ENCODE peak calls at places on chromosomes 7 and 10, in ten cellular contexts. One of them, this sample, is unnamed.
A peak's percentile ranks its signal among the peaks of the same experiment; 100 is the strongest.

GRCh38 chr10:132408823-132409666 is 12.0 kb downstream of the PWWP2B start:
- DNase-seq in brain microvascular endothelial cell: no peak
- DNase-seq in AG10803: no peak
- DNase-seq in astrocyte: no peak
- DNase-seq in cardiac muscle cell: no peak
- DNase-seq in pancreas: peak; percentile 85
- DNase-seq in heart right ventricle: no peak
- DNase-seq in epithelial cell of esophagus: no peak
- DNase-seq in IMR-90: no peak
- DNase-seq in uterus: no peak
- DNase-seq in this sample: no peak

GRCh38 chr7:96786998-96787395 is 77.4 kb upstream of the SEM1 start:
- DNase-seq in astrocyte: no peak
- DNase-seq in AG10803: no peak
- DNase-seq in epithelial cell of esophagus: no peak
- DNase-seq in heart right ventricle: no peak
- DNase-seq in cardiac muscle cell: no peak
- DNase-seq in uterus: no peak
- DNase-seq in pancreas: no peak
- DNase-seq in IMR-90: no peak
- DNase-seq in brain microvascular endothelial cell: no peak
- DNase-seq in this sample: no peak

GRCh38 chr10:86657011-86657395 is 2.7 kb downstream of the OPN4 start:
- DNase-seq in pancreas: peak; percentile 35
- DNase-seq in brain microvascular endothelial cell: no peak
- DNase-seq in AG10803: no peak
- DNase-seq in epithelial cell of esophagus: no peak
- DNase-seq in cardiac muscle cell: no peak
- DNase-seq in astrocyte: no peak
- DNase-seq in uterus: no peak
- DNase-seq in heart right ventricle: no peak
- DNase-seq in IMR-90: no peak
- DNase-seq in this sample: no peak

GRCh38 chr10:60611291-60611747 is 167.0 kb upstream of the CDK1 start:
- DNase-seq in pancreas: no peak
- DNase-seq in IMR-90: peak; percentile 71
- DNase-seq in heart right ventricle: no peak
- DNase-seq in uterus: no peak
- DNase-seq in cardiac muscle cell: peak; percentile 66
- DNase-seq in brain microvascular endothelial cell: peak; percentile 86
- DNase-seq in epithelial cell of esophagus: peak; percentile 97
- DNase-seq in AG10803: peak; percentile 47
- DNase-seq in astrocyte: peak; percentile 89
- DNase-seq in this sample: peak; percentile 11

GRCh38 chr7:29946428-29947186 is 43.0 kb downstream of the SCRN1 start:
- DNase-seq in brain microvascular endothelial cell: no peak
- DNase-seq in pancreas: no peak
- DNase-seq in astrocyte: peak; percentile 10
- DNase-seq in IMR-90: no peak
- DNase-seq in AG10803: peak; percentile 39
- DNase-seq in epithelial cell of esophagus: peak; percentile 16
- DNase-seq in cardiac muscle cell: peak; percentile 60
- DNase-seq in uterus: peak; percentile 36
- DNase-seq in heart right ventricle: peak; percentile 35
- DNase-seq in this sample: peak; percentile 0

GRCh38 chr7:38851321-38851720 is 57.7 kb downstream of the VPS41 start:
- DNase-seq in cardiac muscle cell: no peak
- DNase-seq in heart right ventricle: no peak
- DNase-seq in uterus: no peak
- DNase-seq in epithelial cell of esophagus: no peak
- DNase-seq in brain microvascular endothelial cell: no peak
- DNase-seq in AG10803: no peak
- DNase-seq in pancreas: no peak
- DNase-seq in astrocyte: no peak
- DNase-seq in IMR-90: no peak
- DNase-seq in this sample: no peak

GRCh38 chr10:23065549-23065948 is 29.8 kb upstream of the MSRB2 start:
- DNase-seq in epithelial cell of esophagus: peak; percentile 79
- DNase-seq in brain microvascular endothelial cell: peak; percentile 53
- DNase-seq in uterus: peak; percentile 73
- DNase-seq in pancreas: peak; percentile 69
- DNase-seq in cardiac muscle cell: peak; percentile 89
- DNase-seq in AG10803: peak; percentile 84
- DNase-seq in heart right ventricle: peak; percentile 82
- DNase-seq in astrocyte: peak; percentile 79
- DNase-seq in IMR-90: peak; percentile 59
- DNase-seq in this sample: peak; percentile 59

GRCh38 chr10:3397846-3398245 is 225.3 kb upstream of the PITRM1 start:
- DNase-seq in epithelial cell of esophagus: no peak
- DNase-seq in AG10803: no peak
- DNase-seq in uterus: no peak
- DNase-seq in heart right ventricle: no peak
- DNase-seq in pancreas: no peak
- DNase-seq in astrocyte: no peak
- DNase-seq in brain microvascular endothelial cell: no peak
- DNase-seq in IMR-90: no peak
- DNase-seq in cardiac muscle cell: no peak
- DNase-seq in this sample: no peak

GRCh38 chr7:33868151-33868550 is 37.2 kb upstream of the BMPER start:
- DNase-seq in astrocyte: peak; percentile 47
- DNase-seq in brain microvascular endothelial cell: peak; percentile 69
- DNase-seq in epithelial cell of esophagus: peak; percentile 54
- DNase-seq in cardiac muscle cell: peak; percentile 37
- DNase-seq in heart right ventricle: no peak
- DNase-seq in AG10803: peak; percentile 93
- DNase-seq in uterus: no peak
- DNase-seq in pancreas: no peak
- DNase-seq in IMR-90: peak; percentile 69
- DNase-seq in this sample: peak; percentile 68

GRCh38 chr7:71404701-71405345 is 272.9 kb downstream of the GALNT17 start:
- DNase-seq in brain microvascular endothelial cell: no peak
- DNase-seq in astrocyte: no peak
- DNase-seq in uterus: no peak
- DNase-seq in IMR-90: no peak
- DNase-seq in cardiac muscle cell: no peak
- DNase-seq in epithelial cell of esophagus: no peak
- DNase-seq in heart right ventricle: no peak
- DNase-seq in AG10803: no peak
- DNase-seq in pancreas: no peak
- DNase-seq in this sample: no peak

GRCh38 chr10:88923525-88923924 is 29.0 kb downstream of the ACTA2 start:
- DNase-seq in cardiac muscle cell: no peak
- DNase-seq in epithelial cell of esophagus: peak; percentile 47
- DNase-seq in uterus: no peak
- DNase-seq in IMR-90: peak; percentile 78
- DNase-seq in pancreas: no peak
- DNase-seq in brain microvascular endothelial cell: peak; percentile 51
- DNase-seq in heart right ventricle: no peak
- DNase-seq in AG10803: no peak
- DNase-seq in astrocyte: peak; percentile 64
- DNase-seq in this sample: no peak

DNA sequence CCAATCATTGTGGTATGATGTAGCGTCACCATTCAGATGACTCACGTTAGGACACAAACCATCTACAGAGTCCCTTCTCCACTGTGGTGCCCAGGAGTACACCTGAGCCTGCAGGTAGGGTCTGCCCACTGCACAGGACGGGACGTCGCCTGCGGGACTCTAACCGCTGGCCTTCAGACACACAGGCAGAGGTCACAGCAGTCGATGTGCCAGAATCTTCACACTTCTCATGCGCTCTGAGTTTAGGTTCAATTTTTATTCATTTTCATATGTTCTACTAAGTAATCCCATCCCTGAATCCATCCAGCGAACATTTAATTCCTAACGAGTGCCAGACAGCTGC is 73.4 kb downstream of the CXCL12 start:
- DNase-seq in epithelial cell of esophagus: no peak
- DNase-seq in pancreas: no peak
- DNase-seq in uterus: no peak
- DNase-seq in brain microvascular endothelial cell: no peak
- DNase-seq in cardiac muscle cell: no peak
- DNase-seq in astrocyte: no peak
- DNase-seq in IMR-90: no peak
- DNase-seq in heart right ventricle: no peak
- DNase-seq in AG10803: no peak
- DNase-seq in this sample: no peak
- H3K4me3 ChIP-seq in epithelial cell of esophagus: no peak overlapping the region
- H3K4me3 ChIP-seq in pancreas: no peak overlapping the region
- H3K4me3 ChIP-seq in uterus: no peak overlapping the region
- H3K4me3 ChIP-seq in brain microvascular endothelial cell: no peak overlapping the region
- H3K4me3 ChIP-seq in cardiac muscle cell: no peak overlapping the region
- H3K4me3 ChIP-seq in astrocyte: no peak overlapping the region
- H3K4me3 ChIP-seq in IMR-90: no peak overlapping the region
- H3K4me3 ChIP-seq in heart right ventricle: peak overlapping the region; percentile 55
- H3K4me3 ChIP-seq in AG10803: no peak overlapping the region
- H3K4me3 ChIP-seq in this sample: no peak overlapping the region

DNA sequence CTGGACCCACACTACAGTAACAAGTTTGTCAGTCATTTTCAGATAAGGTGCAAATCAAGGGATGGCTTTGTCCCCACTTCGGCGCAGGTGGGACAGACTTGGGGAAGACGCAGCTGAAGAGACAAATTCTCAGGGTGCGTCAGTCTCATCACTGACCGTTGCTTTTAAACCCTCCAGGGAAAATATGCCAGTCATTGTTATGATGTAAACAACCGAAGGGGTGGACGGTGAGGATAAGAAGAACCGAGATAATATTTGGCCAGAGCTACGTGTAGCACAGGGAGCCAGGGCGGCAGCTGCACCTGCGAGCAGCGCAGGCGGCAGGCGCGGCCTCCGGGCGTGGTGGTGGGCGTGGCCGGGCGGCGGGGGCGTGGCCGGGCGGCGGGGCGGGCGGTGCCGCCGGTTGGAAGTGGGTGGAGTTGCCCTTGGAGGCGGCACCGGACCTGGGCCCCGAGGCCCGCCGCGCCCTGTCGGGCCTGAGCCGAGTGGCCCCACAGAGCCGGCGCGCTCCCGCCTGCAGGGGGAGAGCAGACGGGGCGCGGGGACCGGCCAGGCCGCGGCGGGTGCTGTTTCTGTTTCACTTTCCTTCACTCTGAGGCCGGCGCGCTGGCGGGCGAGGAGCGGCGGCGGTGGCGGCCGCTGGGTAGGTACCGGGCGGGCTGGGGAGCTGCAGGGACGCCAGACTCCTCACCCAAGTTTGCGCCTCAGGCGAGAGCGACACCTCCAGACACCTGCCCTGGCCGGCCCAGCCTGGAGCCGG is at the start of gene PCGF5:
- DNase-seq in pancreas: peak; percentile 99
- DNase-seq in uterus: peak; percentile 85
- DNase-seq in brain microvascular endothelial cell: peak; percentile 75
- DNase-seq in heart right ventricle: peak; percentile 88
- DNase-seq in epithelial cell of esophagus: peak; percentile 91
- DNase-seq in cardiac muscle cell: peak; percentile 92
- DNase-seq in IMR-90: peak; percentile 85
- DNase-seq in astrocyte: peak; percentile 68
- DNase-seq in AG10803: peak; percentile 89
- DNase-seq in this sample: peak; percentile 60
- TF ChIP-seq CTCF in pancreas: peak; percentile 24
- TF ChIP-seq CTCF in uterus: peak; percentile 36
- TF ChIP-seq CTCF in brain microvascular endothelial cell: peak; percentile 25
- TF ChIP-seq CTCF in heart right ventricle: peak; percentile 10
- TF ChIP-seq CTCF in epithelial cell of esophagus: no peak
- TF ChIP-seq CTCF in cardiac muscle cell: peak; percentile 20
- TF ChIP-seq CTCF in IMR-90: peak; percentile 41
- TF ChIP-seq CTCF in astrocyte: no peak
- TF ChIP-seq CTCF in AG10803: no peak
- TF ChIP-seq CTCF in this sample: no peak

DNA sequence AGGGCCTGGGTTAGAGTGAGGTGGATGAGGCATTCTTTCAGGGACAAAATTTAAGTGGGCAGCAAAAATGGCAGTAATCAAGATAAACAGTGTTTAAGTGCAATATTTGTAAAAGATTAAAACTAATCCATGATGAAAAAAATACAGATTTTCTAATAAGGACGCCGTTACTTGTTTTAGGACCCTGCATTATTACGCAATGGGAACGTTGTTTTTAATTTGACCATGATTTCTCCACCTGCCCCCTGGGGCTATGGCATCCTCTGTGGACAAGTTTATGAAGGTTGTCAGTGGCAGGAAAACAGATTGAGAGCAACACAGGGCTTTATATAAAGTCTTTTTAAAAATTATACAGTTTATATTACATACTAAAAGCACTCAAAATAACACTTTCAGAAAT is 380.6 kb upstream of the PHF14 start:
- DNase-seq in pancreas: no peak
- DNase-seq in epithelial cell of esophagus: no peak
- DNase-seq in astrocyte: no peak
- DNase-seq in AG10803: no peak
- DNase-seq in brain microvascular endothelial cell: no peak
- DNase-seq in IMR-90: no peak
- DNase-seq in heart right ventricle: no peak
- DNase-seq in cardiac muscle cell: no peak
- DNase-seq in uterus: no peak
- DNase-seq in this sample: no peak
- H3K4me3 ChIP-seq in pancreas: no peak overlapping the region
- H3K4me3 ChIP-seq in epithelial cell of esophagus: no peak overlapping the region
- H3K4me3 ChIP-seq in astrocyte: no peak overlapping the region
- H3K4me3 ChIP-seq in AG10803: no peak overlapping the region
- H3K4me3 ChIP-seq in brain microvascular endothelial cell: no peak overlapping the region
- H3K4me3 ChIP-seq in IMR-90: no peak overlapping the region
- H3K4me3 ChIP-seq in heart right ventricle: no peak overlapping the region
- H3K4me3 ChIP-seq in cardiac muscle cell: no peak overlapping the region
- H3K4me3 ChIP-seq in uterus: no peak overlapping the region
- H3K4me3 ChIP-seq in this sample: no peak overlapping the region

GRCh38 chr7:98167653-98168052 is 43.6 kb upstream of the BHLHA15 start:
- DNase-seq in astrocyte: no peak
- DNase-seq in uterus: no peak
- DNase-seq in brain microvascular endothelial cell: no peak
- DNase-seq in IMR-90: no peak
- DNase-seq in pancreas: no peak
- DNase-seq in AG10803: no peak
- DNase-seq in epithelial cell of esophagus: no peak
- DNase-seq in cardiac muscle cell: no peak
- DNase-seq in heart right ventricle: no peak
- DNase-seq in this sample: no peak

GRCh38 chr7:98166668-98166970 is 44.6 kb upstream of the BHLHA15 start:
- DNase-seq in epithelial cell of esophagus: no peak
- DNase-seq in AG10803: no peak
- DNase-seq in uterus: no peak
- DNase-seq in pancreas: no peak
- DNase-seq in cardiac muscle cell: no peak
- DNase-seq in astrocyte: no peak
- DNase-seq in heart right ventricle: no peak
- DNase-seq in brain microvascular endothelial cell: no peak
- DNase-seq in IMR-90: no peak
- DNase-seq in this sample: no peak

GRCh38 chr7:98168181-98168903 is 42.9 kb upstream of the BHLHA15 start:
- DNase-seq in brain microvascular endothelial cell: peak; percentile 26
- DNase-seq in pancreas: no peak
- DNase-seq in epithelial cell of esophagus: peak; percentile 90
- DNase-seq in cardiac muscle cell: peak; percentile 70
- DNase-seq in AG10803: peak; percentile 58
- DNase-seq in astrocyte: peak; percentile 51
- DNase-seq in IMR-90: peak; percentile 66
- DNase-seq in heart right ventricle: peak; percentile 46
- DNase-seq in uterus: peak; percentile 66
- DNase-seq in this sample: peak; percentile 21

GRCh38 chr7:98163704-98164478 is 47.3 kb upstream of the BHLHA15 start:
- DNase-seq in astrocyte: peak; percentile 69
- DNase-seq in brain microvascular endothelial cell: peak; percentile 33
- DNase-seq in heart right ventricle: no peak
- DNase-seq in uterus: peak; percentile 36
- DNase-seq in pancreas: no peak
- DNase-seq in AG10803: no peak
- DNase-seq in epithelial cell of esophagus: peak; percentile 85
- DNase-seq in IMR-90: peak; percentile 55
- DNase-seq in cardiac muscle cell: peak; percentile 30
- DNase-seq in this sample: peak; percentile 39

GRCh38 chr7:98165827-98166667 is 45.2 kb upstream of the BHLHA15 start:
- DNase-seq in heart right ventricle: peak; percentile 55
- DNase-seq in brain microvascular endothelial cell: peak; percentile 16
- DNase-seq in uterus: no peak
- DNase-seq in epithelial cell of esophagus: peak; percentile 42
- DNase-seq in IMR-90: peak; percentile 14
- DNase-seq in cardiac muscle cell: peak; percentile 37
- DNase-seq in AG10803: peak; percentile 5
- DNase-seq in astrocyte: no peak
- DNase-seq in pancreas: peak; percentile 84
- DNase-seq in this sample: no peak
- TF ChIP-seq CTCF in heart right ventricle: peak; percentile 45
- TF ChIP-seq CTCF in brain microvascular endothelial cell: peak; percentile 85
- TF ChIP-seq CTCF in uterus: peak; percentile 23
- TF ChIP-seq CTCF in epithelial cell of esophagus: peak; percentile 60
- TF ChIP-seq CTCF in IMR-90: peak; percentile 62
- TF ChIP-seq CTCF in cardiac muscle cell: peak; percentile 74
- TF ChIP-seq CTCF in AG10803: peak; percentile 44
- TF ChIP-seq CTCF in astrocyte: peak; percentile 51
- TF ChIP-seq CTCF in pancreas: peak; percentile 55
- TF ChIP-seq CTCF in this sample: peak; percentile 67